ENCODE peak calls at places on chromosomes 1 and 21, in six cellular contexts. I is hepatocyte, Q is fibroblast of pulmonary artery, J is sigmoid colon, E is HFF-Myc, N is mucosa of descending colon. C is an unnamed sample.

GRCh38 chr1:44227211-44227610 is 13.9 kb downstream of the DMAP1 start:
- DNase-seq in E (no peak), N (no peak), Q (no peak), I (no peak), J (peak), C (no peak)

GRCh38 chr1:35660581-35661473 is 19.5 kb upstream of the PSMB2 start:
- DNase-seq in Q (peak), N (peak), I (peak), J (no peak), E (peak), C (peak)

GRCh38 chr1:207938016-207938415 is 27.1 kb upstream of the CD34 start:
- DNase-seq in E (no peak), N (no peak), I (peak), J (no peak), Q (peak), C (no peak)

GRCh38 chr1:230011333-230012092 is 55.5 kb upstream of the GALNT2 start:
- DNase-seq in N (no peak), E (no peak), Q (no peak), I (no peak), J (no peak), C (no peak)

GRCh38 chr1:13699510-13699909 is 478 bp upstream of the PRDM2 start:
- DNase-seq in N (no peak), I (no peak), J (no peak), E (peak), Q (peak), C (no peak)

GRCh38 chr1:192578144-192578909 is 2.8 kb downstream of the RGS1 start:
- DNase-seq in Q (no peak), J (no peak), E (no peak), I (no peak), N (no peak), C (no peak)

GRCh38 chr1:152408664-152409063 is 5.4 kb downstream of the CRNN start:
- DNase-seq in J (no peak), I (no peak), Q (no peak), N (no peak), E (no peak), C (no peak)

GRCh38 chr1:167548059-167548932 is 5.3 kb downstream of the CREG1 start:
- DNase-seq in E (no peak), N (no peak), Q (peak), J (no peak), I (no peak), C (no peak)

GRCh38 chr1:229342305-229342901 is 444 bp downstream of the CCSAP start:
- DNase-seq in N (peak), E (no peak), Q (peak), J (peak), I (peak), C (peak)

GRCh38 chr1:109910963-109911798 is 532 bp downstream of the CSF1 start:
- DNase-seq in N (no peak), J (no peak), Q (no peak), I (no peak), E (no peak), C (peak)

GRCh38 chr1:150532860-150533259 is 16.3 kb upstream of the ADAMTSL4 start:
- DNase-seq in I (no peak), J (no peak), E (no peak), N (no peak), Q (no peak), C (no peak)

GRCh38 chr1:18190598-18190997 is 83.0 kb downstream of the IGSF21 start:
- DNase-seq in Q (no peak), J (no peak), N (no peak), E (no peak), I (no peak), C (no peak)

GRCh38 chr1:183472488-183473285 is at the start of gene SMG7:
- DNase-seq in Q (peak), I (peak), E (no peak), N (peak), J (no peak), C (peak)

GRCh38 chr1:36579049-36579448 is 96.3 kb upstream of the CSF3R start:
- DNase-seq in E (no peak), N (no peak), Q (no peak), J (no peak), I (no peak), C (no peak)

GRCh38 chr1:157697781-157698569 is 2.6 kb downstream of the FCRL3 start:
- DNase-seq in E (no peak), Q (no peak), I (no peak), J (no peak), N (no peak), C (no peak)

GRCh38 chr1:153190373-153190772 is 12.9 kb upstream of the LELP1 start:
- DNase-seq in J (no peak), Q (no peak), I (no peak), E (no peak), N (no peak), C (no peak)

GRCh38 chr1:70496181-70496580 is 85.1 kb downstream of the CTH start:
- DNase-seq in Q (no peak), J (no peak), I (no peak), N (peak), E (no peak), C (no peak)

GRCh38 chr1:80441664-80442063 is 1359.1 kb upstream of the ADGRL2 start:
- DNase-seq in N (no peak), J (no peak), I (no peak), E (no peak), Q (no peak), C (no peak)

GRCh38 chr1:31413405-31414005 is 492 bp downstream of the SERINC2 start:
- DNase-seq in Q (peak), J (peak), N (peak), E (no peak), I (peak), C (peak)

GRCh38 chr1:117167402-117167801 is 43.3 kb downstream of the VTCN1 start:
- DNase-seq in N (no peak), E (no peak), Q (no peak), J (no peak), I (no peak), C (no peak)

GRCh38 chr1:224929335-224930237 is at the start of gene DNAH14:
- DNase-seq in I (peak), Q (peak), N (peak), J (peak), E (peak), C (peak)

GRCh38 chr1:88678405-88678804 is 5.7 kb upstream of the PKN2 start:
- DNase-seq in N (peak), E (no peak), J (no peak), I (peak), Q (no peak), C (no peak)

GRCh38 chr1:7339014-7339413 is 432.1 kb upstream of the VAMP3 start:
- DNase-seq in J (no peak), Q (no peak), E (no peak), N (no peak), I (no peak), C (no peak)

GRCh38 chr1:174580801-174581200 is 133.0 kb downstream of the GPR52 start:
- DNase-seq in J (no peak), I (no peak), Q (no peak), E (no peak), N (no peak), C (no peak)

GRCh38 chr1:248622491-248623106 is 12.3 kb downstream of the OR2T11 start:
- DNase-seq in I (no peak), E (no peak), N (no peak), Q (peak), J (no peak), C (no peak)

GRCh38 chr21:44761011-44761729 is 40.5 kb downstream of the UBE2G2 start:
- DNase-seq in Q (no peak), E (no peak), I (peak), N (peak), J (no peak), C (no peak)

GRCh38 chr1:22562584-22563551 is at the start of gene EPHA8:
- DNase-seq in Q (no peak), N (no peak), E (no peak), J (no peak), I (no peak), C (no peak)

GRCh38 chr1:220300442-220301121 is 28.3 kb upstream of the RAB3GAP2 start:
- DNase-seq in N (peak), J (peak), Q (peak), I (peak), E (peak), C (peak)

GRCh38 chr1:172697463-172698100 is 38.7 kb downstream of the FASLG start:
- DNase-seq in E (no peak), Q (no peak), N (no peak), J (no peak), I (no peak), C (no peak)

GRCh38 chr1:214603819-214604252 is 841 bp downstream of the CENPF start:
- DNase-seq in I (no peak), E (no peak), Q (no peak), J (no peak), N (no peak), C (no peak)

GRCh38 chr21:17915976-17916375 is 96.8 kb upstream of the C21orf91 start:
- DNase-seq in J (no peak), N (no peak), I (no peak), E (no peak), Q (no peak), C (no peak)

GRCh38 chr1:214702561-214702960 is 99.6 kb downstream of the CENPF start:
- DNase-seq in Q (no peak), E (no peak), I (no peak), J (no peak), N (no peak), C (no peak)

DNA sequence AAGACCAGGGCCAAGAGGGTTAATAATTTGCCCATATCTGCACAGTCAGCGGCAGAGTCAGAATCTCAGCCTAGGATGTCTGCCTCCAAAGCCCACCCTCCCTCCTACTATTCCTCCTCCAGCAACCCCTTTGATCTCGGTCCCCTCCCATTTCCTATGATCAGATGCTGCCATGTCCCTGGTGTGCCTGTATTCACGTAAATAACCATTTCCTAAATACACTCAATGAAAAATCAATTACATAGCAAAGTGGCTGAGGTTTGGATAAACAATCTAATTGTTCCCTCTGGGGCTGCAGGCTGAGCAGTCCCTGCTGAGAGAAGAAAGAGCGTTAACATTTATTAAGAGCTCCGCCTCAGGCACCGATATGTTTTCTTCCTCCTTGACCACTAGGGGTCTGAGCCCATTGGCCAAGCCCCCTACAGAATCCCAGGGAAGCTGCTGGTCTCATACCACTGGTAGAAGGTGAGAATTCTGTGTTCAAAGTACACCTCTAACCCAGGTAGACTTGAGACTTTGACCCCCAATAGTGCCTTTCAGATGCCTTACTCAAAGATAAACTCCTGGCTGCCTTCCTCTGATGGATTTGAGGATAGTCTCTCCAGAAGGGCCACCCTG is 34.0 kb upstream of the CAMK1G start:
- DNase-seq in E (no peak), I (peak), Q (no peak), J (no peak), N (no peak), C (peak)
- TF ChIP-seq CTCF in E (peak), I (peak), Q (no peak), J (no peak), N (no peak), C (peak)

DNA sequence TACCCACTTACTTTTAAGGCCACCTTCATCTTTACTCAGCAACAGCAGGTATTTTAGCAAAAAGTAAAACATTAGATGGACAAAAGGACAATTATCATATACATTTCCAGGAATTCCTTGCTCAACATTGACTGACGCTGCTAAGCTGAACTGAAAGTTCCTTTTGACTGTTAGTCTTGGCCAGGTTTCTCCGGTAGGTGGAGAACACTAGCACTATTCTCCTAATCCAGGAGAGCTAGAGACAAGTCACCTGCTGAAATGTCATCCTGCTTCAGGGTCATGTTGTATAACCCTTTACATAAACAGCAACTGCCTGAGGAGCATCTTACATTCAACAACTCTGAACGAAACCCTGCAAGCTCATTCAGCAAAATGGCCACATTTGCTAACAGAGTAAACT is 109.0 kb upstream of the ESRRG start:
- DNase-seq in Q (no peak), I (no peak), E (no peak), J (no peak), N (no peak), C (no peak)
- TF ChIP-seq CTCF in Q (no peak), I (no peak), E (no peak), J (no peak), N (no peak), C (no peak)

DNA sequence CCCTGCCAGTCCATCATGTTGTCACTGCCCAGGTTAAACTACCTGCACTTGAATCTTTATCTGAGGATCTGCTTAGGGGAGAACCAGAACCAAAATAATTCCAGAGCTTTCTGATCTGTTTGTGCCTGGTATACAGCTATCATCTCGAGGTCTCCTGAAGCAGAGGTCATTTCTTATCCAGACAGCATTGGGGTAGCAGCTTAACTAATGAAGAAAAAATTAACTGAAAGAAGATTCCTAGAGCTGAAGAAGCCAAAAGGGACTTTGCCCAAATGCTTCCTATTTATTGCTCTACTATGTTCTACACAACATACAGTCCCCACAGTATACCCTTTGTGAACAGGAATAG is 2.7 kb downstream of the NTPCR start:
- DNase-seq in J (no peak), Q (no peak), N (no peak), E (no peak), I (no peak), C (no peak)
- TF ChIP-seq CTCF in J (no peak), Q (no peak), N (no peak), E (no peak), I (no peak), C (peak)

GRCh38 chr1:180507826-180508724 is 5.7 kb upstream of the ACBD6 start:
- DNase-seq in I (no peak), E (peak), Q (peak), J (no peak), N (no peak), C (no peak)
- TF ChIP-seq CTCF in I (peak), E (no peak), Q (no peak), J (no peak), N (no peak), C (no peak)

GRCh38 chr1:1799716-1800115 is 21.4 kb upstream of the NADK start:
- DNase-seq in I (no peak), E (no peak), Q (no peak), N (no peak), J (no peak), C (no peak)

GRCh38 chr1:1797731-1798341 is 19.6 kb upstream of the NADK start:
- DNase-seq in N (peak), E (no peak), Q (no peak), I (no peak), J (no peak), C (no peak)

GRCh38 chr1:1794999-1795398 is 16.7 kb upstream of the NADK start:
- DNase-seq in N (no peak), E (no peak), J (no peak), Q (no peak), I (no peak), C (no peak)

GRCh38 chr1:1793481-1794244 is 15.4 kb upstream of the NADK start:
- DNase-seq in N (no peak), E (no peak), Q (no peak), I (no peak), J (no peak), C (no peak)

DNA sequence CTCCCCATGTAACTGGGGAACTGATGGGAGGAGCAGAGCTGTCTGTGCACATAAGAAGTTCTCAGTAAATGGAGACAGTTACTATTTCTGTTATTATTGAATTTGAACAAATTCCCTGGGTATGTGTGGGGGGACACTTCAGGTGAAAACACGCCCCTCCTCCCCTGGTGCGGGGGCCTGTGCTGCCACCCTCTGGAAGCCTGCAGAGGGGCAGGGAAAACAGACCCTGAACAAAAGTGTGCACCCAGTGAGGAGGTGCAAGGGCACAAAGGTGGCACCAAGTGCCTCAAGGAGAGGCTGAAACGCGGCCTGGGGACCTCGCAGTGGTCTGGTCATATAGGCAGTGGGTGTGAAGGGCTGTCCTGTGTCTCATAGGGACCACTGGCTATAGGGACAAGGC is 18.2 kb upstream of the NADK start:
- DNase-seq in I (no peak), Q (no peak), J (no peak), E (no peak), N (no peak), C (no peak)
- TF ChIP-seq CTCF in I (no peak), Q (peak), J (no peak), E (no peak), N (no peak), C (peak)

GRCh38 chr1:92585831-92586230 is 99.1 kb upstream of the GFI1 start:
- DNase-seq in J (no peak), I (no peak), N (no peak), E (no peak), Q (no peak), C (no peak)

GRCh38 chr1:92587445-92587844 is 100.7 kb upstream of the GFI1 start:
- DNase-seq in E (no peak), N (no peak), Q (no peak), I (no peak), J (no peak), C (no peak)

GRCh38 chr1:92583821-92584760 is 97.4 kb upstream of the GFI1 start:
- DNase-seq in Q (peak), I (no peak), J (no peak), N (no peak), E (no peak), C (no peak)
- TF ChIP-seq CTCF in Q (peak), I (no peak), J (no peak), N (no peak), E (no peak), C (peak)

GRCh38 chr1:54275349-54275748 is 75.4 kb downstream of the MRPL37 start:
- DNase-seq in N (no peak), Q (peak), J (peak), I (no peak), E (no peak), C (no peak)
- TF ChIP-seq CTCF in N (no peak), Q (peak), J (no peak), I (no peak), E (no peak), C (no peak)

DNA sequence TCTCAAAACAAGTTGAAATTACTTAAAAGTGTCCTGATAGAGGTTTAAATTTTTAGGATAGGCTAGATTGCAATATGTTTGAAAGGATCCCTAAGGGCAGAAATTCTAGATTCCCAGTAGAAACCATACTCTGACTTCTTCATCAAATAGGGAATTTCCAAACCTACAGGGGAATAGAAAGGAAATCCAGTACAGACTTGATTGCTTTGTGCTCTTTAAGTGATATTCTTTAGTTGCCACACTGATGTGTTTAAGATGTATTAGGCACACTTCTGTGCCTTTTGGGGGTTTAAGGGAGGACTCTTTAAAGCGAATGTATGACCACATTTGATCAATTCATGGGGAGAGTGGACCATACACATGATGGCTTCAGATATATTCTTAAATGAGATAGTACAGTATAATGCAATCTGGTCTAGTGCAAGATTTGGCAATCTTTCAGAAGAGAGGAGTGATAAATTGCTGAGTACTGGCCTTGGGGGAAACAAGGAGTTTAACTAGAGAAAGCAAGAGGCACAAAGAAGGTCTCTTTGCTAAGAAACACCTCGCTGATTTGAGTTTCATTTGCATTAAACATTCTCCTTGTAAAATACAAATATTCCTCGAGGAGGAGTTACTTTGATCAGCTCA is 268.8 kb upstream of the NR5A2 start:
- DNase-seq in E (no peak), J (no peak), I (no peak), N (no peak), Q (peak), C (no peak)
- TF ChIP-seq CTCF in E (no peak), J (no peak), I (no peak), N (no peak), Q (no peak), C (no peak)

DNA sequence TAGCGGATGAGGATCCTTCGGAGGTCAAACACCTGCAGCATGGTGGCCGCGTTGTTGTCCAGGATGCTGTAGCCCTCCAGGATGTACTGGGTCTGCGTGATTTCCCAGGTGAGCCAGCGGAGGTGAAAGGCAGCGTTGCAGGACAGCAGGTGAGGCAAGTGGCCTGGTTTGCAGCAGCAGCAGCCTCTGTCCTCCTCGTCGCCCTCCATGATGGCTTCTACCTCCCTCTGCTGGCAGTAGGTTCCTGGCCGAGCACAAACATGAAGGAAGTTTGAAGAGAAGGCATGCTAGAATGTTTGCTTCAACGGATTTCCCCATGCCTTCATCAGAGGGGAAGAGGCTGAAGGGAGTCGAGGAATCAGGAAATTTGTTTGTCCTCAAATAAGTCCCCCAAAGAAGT is 74.7 kb downstream of the NTPCR start:
- DNase-seq in I (peak), Q (peak), N (peak), J (no peak), E (no peak), C (peak)
- TF ChIP-seq CTCF in I (peak), Q (peak), N (peak), J (peak), E (peak), C (peak)